ENCODE peak calls at places on chromosomes 1 and 21, in four cellular contexts. E is A549, P is HL-60, X is mucosa of descending colon. H is an unnamed sample.

GRCh38 chr1:69611316-69611715 is 43.6 kb downstream of the LRRC7 start:
- DNase-seq in P (no peak), X (no peak), E (no peak), H (no peak)

GRCh38 chr1:231279081-231279480 is 38.1 kb downstream of the GNPAT start:
- DNase-seq in X (no peak), E (no peak), P (no peak), H (peak; percentile 70)

GRCh38 chr21:14675774-14676530 is 129.8 kb upstream of the SAMSN1 start:
- DNase-seq in E (no peak), X (peak; percentile 35), P (no peak), H (no peak)

GRCh38 chr1:225653463-225654276 is 747 bp upstream of the ENAH start:
- DNase-seq in X (peak; percentile 63), E (peak; percentile 75), P (peak; percentile 37), H (peak; percentile 78)

GRCh38 chr1:192488058-192488457 is 87.5 kb upstream of the RGS1 start:
- DNase-seq in X (no peak), P (no peak), E (peak; percentile 30), H (no peak)

GRCh38 chr1:36400825-36401601 is 3.3 kb upstream of the LSM10 start:
- DNase-seq in X (peak; percentile 75), E (peak; percentile 50), P (peak; percentile 97), H (peak; percentile 66)

GRCh38 chr1:110746644-110747259 is 72.0 kb upstream of the KCNA3 start:
- DNase-seq in P (peak; percentile 16), X (peak; percentile 59), E (peak; percentile 6), H (peak; percentile 59)

GRCh38 chr21:35565204-35565611 is 495.1 kb downstream of the SETD4 start:
- DNase-seq in E (no peak), P (no peak), X (no peak), H (peak; percentile 88)

GRCh38 chr21:45439171-45439872 is 34.4 kb downstream of the COL18A1 start:
- DNase-seq in P (peak; percentile 77), E (peak; percentile 78), X (peak; percentile 92), H (peak; percentile 93)

GRCh38 chr1:203519053-203519770 is 25.3 kb downstream of the OPTC start:
- DNase-seq in X (no peak), E (no peak), P (no peak), H (no peak)

GRCh38 chr1:40316595-40317393 is at the start of gene COL9A2:
- DNase-seq in E (no peak), P (no peak), X (no peak), H (no peak)

GRCh38 chr21:44530221-44530902 is 9.6 kb downstream of the KRTAP10-1 start:
- DNase-seq in E (no peak), P (no peak), X (no peak), H (no peak)

GRCh38 chr1:108600504-108600903 is 40.6 kb downstream of the EEIG2 start:
- DNase-seq in E (no peak), X (no peak), P (no peak), H (no peak)

GRCh38 chr1:241423541-241424479 is 66.8 kb upstream of the RGS7 start:
- DNase-seq in E (no peak), X (peak; percentile 6), P (no peak), H (peak; percentile 63)

GRCh38 chr1:110535985-110536384 is 17.0 kb upstream of the KCNA10 start:
- DNase-seq in E (no peak), P (no peak), X (no peak), H (no peak)

GRCh38 chr1:192879416-192879815 is 70.6 kb downstream of the RGS2 start:
- DNase-seq in X (no peak), P (no peak), E (no peak), H (peak; percentile 51)

GRCh38 chr1:231121533-231121932 is 40.3 kb upstream of the TRIM67 start:
- DNase-seq in E (no peak), P (no peak), X (no peak), H (no peak)

GRCh38 chr1:28301368-28302174 is 27.3 kb upstream of the MED18 start:
- DNase-seq in X (no peak), P (no peak), E (no peak), H (peak; percentile 46)

GRCh38 chr1:13809461-13810159 is 109.6 kb downstream of the PRDM2 start:
- DNase-seq in P (no peak), X (no peak), E (no peak), H (no peak)

GRCh38 chr1:203663820-203664219 is 37.2 kb downstream of the ATP2B4 start:
- DNase-seq in X (no peak), P (no peak), E (no peak), H (no peak)

GRCh38 chr1:230195199-230195598 is 128.2 kb downstream of the GALNT2 start:
- DNase-seq in X (no peak), E (no peak), P (no peak), H (no peak)

DNA sequence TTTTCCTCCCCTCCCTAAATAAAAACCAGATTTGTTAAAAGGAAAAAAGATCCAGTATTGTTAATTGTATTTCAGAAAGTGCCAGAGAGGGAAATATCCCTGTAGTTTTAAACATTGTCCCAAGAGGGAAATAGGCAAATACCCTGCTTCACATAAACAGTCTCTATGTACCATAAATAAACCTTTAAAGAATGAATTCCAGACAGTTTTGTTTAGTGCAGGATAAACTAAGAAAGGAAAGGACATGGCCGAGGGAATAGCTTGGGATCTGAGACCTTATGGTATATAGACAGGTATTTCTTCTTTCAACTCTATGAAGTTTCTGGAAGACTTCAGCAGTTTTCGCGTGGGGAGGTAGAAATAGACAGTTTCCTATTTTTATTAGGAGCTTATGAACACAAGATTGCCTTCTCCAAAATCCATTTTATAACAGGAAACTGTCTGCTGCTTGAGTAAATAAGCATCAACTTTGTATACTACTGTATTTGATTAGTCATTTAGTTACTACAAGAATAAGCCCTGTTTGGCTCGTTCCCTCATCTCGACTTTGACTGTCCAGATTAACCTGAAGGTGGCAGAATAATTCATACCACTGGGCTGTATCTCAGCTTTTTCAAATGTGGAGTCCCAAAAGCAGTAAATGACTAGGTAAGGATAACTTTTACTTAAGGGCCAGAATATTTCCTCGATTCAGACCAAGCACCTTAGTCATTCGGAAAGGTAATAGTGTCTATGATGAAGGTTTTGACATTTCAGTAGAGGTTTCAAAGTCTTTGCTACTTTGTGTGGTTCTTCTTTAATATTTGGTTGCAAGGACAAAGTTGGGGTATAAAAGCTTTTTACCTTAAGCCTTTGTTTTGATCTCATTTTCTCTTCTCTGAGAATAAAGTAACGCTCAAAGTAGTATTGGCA is 177.5 kb downstream of the VPS13D start:
- DNase-seq in P (no peak), E (peak; percentile 65), X (peak; percentile 49), H (peak; percentile 78)
- TF ChIP-seq CTCF in P (no peak), E (peak; percentile 50), X (no peak), H (peak; percentile 50)

GRCh38 chr1:53022179-53022578 is 39.8 kb upstream of the PODN start:
- DNase-seq in X (no peak), E (no peak), P (no peak), H (no peak)

GRCh38 chr1:53020588-53020987 is 41.4 kb upstream of the PODN start:
- DNase-seq in P (no peak), X (no peak), E (no peak), H (no peak)

GRCh38 chr1:53014791-53015507 is 47.1 kb upstream of the PODN start:
- DNase-seq in P (peak; percentile 94), X (peak; percentile 95), E (peak; percentile 78), H (peak; percentile 92)

GRCh38 chr1:53015508-53015860 is 46.5 kb upstream of the PODN start:
- DNase-seq in P (no peak), E (no peak), X (no peak), H (peak; percentile 6)

DNA sequence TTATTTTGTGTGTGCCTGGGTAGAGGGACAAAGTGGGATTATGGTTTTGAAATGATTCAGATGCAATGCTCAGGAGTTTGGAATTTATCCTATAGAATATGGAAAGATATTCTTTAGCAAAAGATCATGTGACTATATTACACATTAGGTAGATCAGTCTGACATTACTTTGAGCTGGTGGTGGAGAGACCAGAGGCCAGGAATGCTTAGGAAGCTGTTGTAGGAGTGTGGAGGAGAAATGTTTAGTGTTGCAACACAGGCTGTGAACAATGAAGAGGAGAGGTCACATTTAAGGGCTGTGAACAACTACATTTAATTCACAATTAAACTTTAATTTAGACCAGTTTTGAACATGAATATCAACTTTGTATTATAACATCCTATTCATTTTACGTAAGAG is 45.3 kb upstream of the PODN start:
- DNase-seq in X (no peak), E (no peak), P (no peak), H (peak; percentile 73)
- H3K4me3 ChIP-seq in X (no peak overlapping the region), E (no peak overlapping the region), P (no peak overlapping the region), H (no peak overlapping the region)

DNA sequence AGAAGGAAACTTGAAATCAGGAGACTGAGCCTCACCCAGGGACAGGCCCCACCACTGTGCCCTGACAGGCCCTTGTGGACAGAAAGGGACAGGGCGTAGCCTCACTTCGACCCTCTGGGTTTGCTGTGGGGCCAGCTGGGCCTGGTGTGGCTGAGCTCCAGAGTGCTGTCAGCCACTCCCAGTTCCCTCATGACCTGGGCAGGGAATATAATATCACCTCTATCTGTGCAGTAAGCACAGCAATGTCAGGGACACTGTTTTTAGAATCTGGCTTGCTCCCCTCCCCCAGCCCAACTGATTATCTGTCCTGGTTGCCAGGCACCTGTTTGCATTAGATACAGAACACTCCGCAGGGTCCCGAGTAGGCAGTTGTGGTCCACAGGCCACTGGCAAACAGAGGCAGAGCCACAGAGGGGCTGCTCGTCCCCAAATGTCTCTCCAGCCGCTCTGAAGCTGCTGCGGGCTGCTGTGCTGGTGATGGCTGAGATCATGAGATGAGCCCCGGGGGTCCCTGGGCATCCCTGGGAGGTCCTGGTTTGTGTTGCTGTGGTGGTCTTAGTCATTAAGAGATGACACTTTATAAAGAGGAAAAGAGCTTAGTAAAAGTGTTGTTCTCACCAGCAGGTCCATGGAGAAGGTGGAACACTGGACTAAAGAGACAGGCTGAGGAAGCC is 51.6 kb downstream of the ETS2 start:
- DNase-seq in E (no peak), X (no peak), P (no peak), H (no peak)
- TF ChIP-seq CTCF in E (no peak), X (no peak), P (no peak), H (no peak)

DNA sequence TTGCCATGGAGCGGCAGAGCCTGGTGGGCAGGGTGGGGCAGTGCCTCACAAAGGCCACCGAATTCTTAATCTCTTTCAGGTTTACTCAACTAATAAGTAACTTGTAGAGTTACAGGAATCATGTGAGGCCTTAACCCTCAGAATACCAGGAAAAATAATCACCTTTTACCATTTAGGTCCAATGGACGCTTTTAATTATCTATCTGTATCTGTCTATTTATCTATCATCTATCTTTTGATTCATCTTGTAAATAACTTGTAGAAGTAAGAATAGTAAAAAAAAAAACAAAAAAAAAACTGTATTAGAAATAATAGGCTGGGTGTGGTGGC is 11.8 kb upstream of the S100A11 start:
- DNase-seq in X (no peak), P (no peak), E (no peak), H (no peak)
- H3K4me3 ChIP-seq in X (no peak overlapping the region), P (no peak overlapping the region), E (peak overlapping the region; percentile 8), H (peak overlapping the region; percentile 8)

DNA sequence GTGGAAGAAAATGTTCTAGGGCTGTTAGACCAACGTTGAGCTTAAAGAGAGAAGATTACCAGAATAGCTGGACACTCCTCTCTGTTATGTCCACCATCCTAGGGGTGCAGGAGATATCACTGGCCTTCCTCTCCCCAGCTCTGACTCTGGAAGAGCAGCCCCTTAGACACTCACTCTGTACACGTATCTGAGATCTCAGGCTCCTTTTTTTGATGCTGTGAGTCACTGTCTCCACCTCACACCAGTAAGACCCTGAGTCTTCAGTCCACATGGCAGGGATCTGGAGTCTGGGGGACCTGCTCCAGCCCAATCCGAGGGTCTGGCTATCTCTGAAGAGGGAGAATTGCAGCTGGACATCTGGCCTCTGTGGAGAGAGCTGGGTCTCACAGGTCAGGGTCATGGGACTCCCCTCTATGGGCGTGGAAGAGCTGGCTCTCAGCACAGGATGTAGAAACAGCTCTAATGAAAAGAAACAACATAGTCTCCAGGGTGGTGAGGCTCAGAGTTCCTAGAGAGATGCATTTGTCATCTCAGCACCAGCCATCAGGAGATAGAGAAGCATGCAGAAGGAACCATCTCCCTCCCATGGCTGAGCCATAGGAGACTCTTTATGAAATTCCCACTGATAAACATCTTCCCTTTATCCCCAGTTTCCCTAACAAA is 3.5 kb downstream of the FCRL3 start:
- DNase-seq in X (no peak), E (no peak), P (no peak), H (no peak)
- TF ChIP-seq CTCF in X (no peak), E (no peak), P (no peak), H (no peak)

GRCh38 chr1:19287436-19288185 is 959 bp downstream of the AKR7A3 start:
- DNase-seq in P (no peak), E (no peak), X (peak; percentile 81), H (no peak)
- H3K4me3 ChIP-seq in P (no peak overlapping the region), E (no peak overlapping the region), X (peak overlapping the region; percentile 28), H (no peak overlapping the region)